ENCODE peak calls at places on chromosomes 1 and 21, in five cellular contexts. J is K562, Z is A549, U is SK-N-SH, H is IMR-90. V is an unnamed sample.

GRCh38 chr1:94714152-94714551 is 106.0 kb upstream of the SLC44A3 start:
- DNase-seq in J (no peak), H (no peak), Z (no peak), U (no peak), V (no peak)

GRCh38 chr1:211811848-211812247 is 18.7 kb downstream of the LPGAT1 start:
- DNase-seq in Z (no peak), J (no peak), H (no peak), U (no peak), V (no peak)

GRCh38 chr1:218211241-218211640 is 73.9 kb upstream of the RRP15 start:
- DNase-seq in U (no peak), H (peak; percentile 23), Z (no peak), J (no peak), V (no peak)

GRCh38 chr1:228903573-228904122 is 168.4 kb downstream of the RHOU start:
- DNase-seq in J (no peak), Z (no peak), U (no peak), H (no peak), V (no peak)

GRCh38 chr1:200981278-200981677 is 42.2 kb downstream of the KIF21B start:
- DNase-seq in H (no peak), J (no peak), U (no peak), Z (no peak), V (no peak)

GRCh38 chr1:192810253-192810880 is 1.5 kb downstream of the RGS2 start:
- DNase-seq in J (no peak), Z (no peak), U (no peak), H (peak; percentile 82), V (no peak)

GRCh38 chr1:95233321-95233736 is 681 bp upstream of the RWDD3 start:
- DNase-seq in J (no peak), Z (peak; percentile 36), H (peak; percentile 21), U (peak; percentile 12), V (no peak)

GRCh38 chr21:23887709-23888303 is 1719.5 kb downstream of the MRPL39 start:
- DNase-seq in J (no peak), U (no peak), H (no peak), Z (no peak), V (no peak)

GRCh38 chr1:24683713-24684162 is 40.6 kb downstream of the SRRM1 start:
- DNase-seq in J (peak; percentile 24), U (no peak), H (peak; percentile 98), Z (peak; percentile 85), V (no peak)

GRCh38 chr1:225677350-225678124 is 24.6 kb upstream of the ENAH start:
- DNase-seq in J (no peak), U (no peak), Z (no peak), H (no peak), V (no peak)

GRCh38 chr1:111190931-111191451 is 9.5 kb downstream of the DENND2D start:
- DNase-seq in H (peak; percentile 61), Z (no peak), J (no peak), U (no peak), V (no peak)

GRCh38 chr1:208461680-208462079 is 217.5 kb upstream of the PLXNA2 start:
- DNase-seq in J (peak; percentile 25), U (no peak), Z (peak; percentile 7), H (no peak), V (no peak)

GRCh38 chr1:151198254-151199127 is at the start of gene PIP5K1A:
- DNase-seq in J (peak; percentile 95), U (peak; percentile 95), Z (peak; percentile 98), H (peak; percentile 97), V (peak; percentile 93)

GRCh38 chr1:175555266-175555665 is 188.1 kb downstream of the TNR start:
- DNase-seq in Z (no peak), U (no peak), J (no peak), H (no peak), V (no peak)
- TF ChIP-seq RCOR1 in Z (no peak), U (no peak), J (no peak), H (no peak), V (no peak)

GRCh38 chr1:82398357-82398756 is 597.6 kb downstream of the ADGRL2 start:
- DNase-seq in J (no peak), H (no peak), Z (no peak), U (no peak), V (no peak)
- TF ChIP-seq RCOR1 in J (no peak), H (no peak), Z (no peak), U (no peak), V (no peak)

GRCh38 chr1:57489342-57490036 is 65.6 kb upstream of the DAB1 start:
- DNase-seq in Z (no peak), J (no peak), U (no peak), H (peak; percentile 91), V (no peak)

GRCh38 chr1:57483954-57484353 is 60.1 kb upstream of the DAB1 start:
- DNase-seq in Z (no peak), J (no peak), U (no peak), H (peak; percentile 16), V (no peak)

GRCh38 chr1:57485643-57486042 is 61.8 kb upstream of the DAB1 start:
- DNase-seq in J (no peak), Z (no peak), U (no peak), H (peak; percentile 76), V (no peak)
- TF ChIP-seq RCOR1 in J (no peak), Z (no peak), U (no peak), H (no peak), V (no peak)

DNA sequence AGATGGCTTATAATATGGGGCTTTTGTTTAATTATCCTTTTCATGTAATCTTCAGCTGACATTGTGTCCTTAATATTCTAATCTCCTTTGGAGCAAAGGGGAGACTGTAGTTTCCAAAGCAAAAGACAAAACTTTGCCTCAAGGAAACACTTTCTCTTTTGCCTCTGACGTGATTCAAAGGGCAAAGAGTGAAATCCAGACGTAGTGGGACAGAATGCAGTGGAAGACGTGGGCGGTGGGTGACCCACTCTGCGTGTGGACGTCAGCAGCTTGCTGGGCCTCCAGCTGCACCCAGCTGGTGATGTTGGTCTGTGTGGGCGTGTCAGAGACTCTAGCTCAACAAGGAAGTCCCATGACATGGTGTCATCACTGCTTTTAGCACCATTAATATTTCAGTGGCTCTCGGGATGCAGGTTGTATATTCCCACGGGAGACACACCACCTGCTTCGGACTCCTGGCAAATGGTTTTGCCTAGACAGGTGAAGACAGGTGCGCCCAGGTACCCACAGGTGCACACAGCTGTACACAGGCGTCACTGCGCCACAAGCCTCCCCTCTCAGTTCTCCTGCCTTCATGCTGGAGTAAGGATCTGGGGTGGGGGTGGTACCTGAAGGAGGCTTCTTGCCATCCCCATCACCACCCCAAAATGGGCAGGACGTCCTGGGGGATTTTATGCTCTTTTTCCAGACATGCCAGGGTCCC is 292.1 kb upstream of the VAMP3 start:
- DNase-seq in J (no peak), Z (peak; percentile 75), H (peak; percentile 100), U (no peak), V (no peak)
- TF ChIP-seq RCOR1 in J (no peak), Z (no peak), H (peak; percentile 63), U (no peak), V (no peak)

GRCh38 chr21:45593162-45594022 is 50.1 kb upstream of the PCBP3 start:
- DNase-seq in J (peak; percentile 7), H (no peak), U (no peak), Z (no peak), V (peak; percentile 51)

GRCh38 chr21:45594721-45595489 is 48.6 kb upstream of the PCBP3 start:
- DNase-seq in J (peak; percentile 11), U (no peak), Z (no peak), H (no peak), V (no peak)

GRCh38 chr21:45598109-45598508 is 45.4 kb upstream of the PCBP3 start:
- DNase-seq in Z (no peak), J (no peak), U (no peak), H (no peak), V (no peak)

GRCh38 chr21:45596704-45597318 is 46.7 kb upstream of the PCBP3 start:
- DNase-seq in H (peak; percentile 28), U (peak; percentile 87), Z (peak; percentile 53), J (peak; percentile 88), V (no peak)

DNA sequence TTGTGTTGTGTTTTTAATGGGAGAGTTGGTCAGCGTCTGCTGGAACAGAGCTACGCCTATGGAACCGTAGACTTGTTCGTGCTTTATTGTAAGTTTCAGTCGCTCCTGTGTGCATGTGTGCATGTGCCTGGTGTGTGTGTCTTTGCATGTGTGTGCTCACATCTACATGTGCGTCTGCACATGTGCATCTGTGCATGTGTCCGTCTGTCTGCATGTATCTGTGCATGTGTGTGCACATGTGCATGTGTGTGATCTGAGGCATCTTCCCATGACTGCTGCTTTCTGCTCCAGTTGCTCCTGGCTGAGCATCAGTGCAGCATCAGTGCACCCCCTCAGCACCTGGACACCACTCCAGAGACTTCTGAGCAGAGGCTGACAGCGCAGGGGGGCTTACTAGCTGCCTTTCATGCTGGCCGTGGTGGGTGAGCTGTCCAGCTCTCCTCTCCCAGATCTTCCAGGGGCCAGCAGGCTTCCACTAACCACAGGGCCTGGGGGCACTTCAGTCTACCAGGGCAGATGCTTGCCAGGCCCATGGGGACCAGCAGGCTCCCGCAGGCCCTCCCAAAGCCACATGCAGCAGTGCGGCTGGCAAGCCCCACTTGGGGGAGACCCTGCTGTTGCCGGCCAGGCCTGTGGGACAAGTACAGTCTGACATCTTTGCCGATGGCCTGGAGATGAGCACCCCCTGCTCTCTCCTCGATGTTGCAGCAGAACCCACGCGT is 47.8 kb upstream of the PCBP3 start:
- DNase-seq in U (no peak), H (no peak), J (no peak), Z (no peak), V (no peak)
- TF ChIP-seq RCOR1 in U (no peak), H (no peak), J (no peak), Z (no peak), V (no peak)

GRCh38 chr1:231189683-231190270 is 27.9 kb downstream of the TRIM67 start:
- DNase-seq in U (no peak), Z (no peak), H (no peak), J (no peak), V (no peak)

GRCh38 chr1:231186356-231187115 is 24.7 kb downstream of the TRIM67 start:
- DNase-seq in J (no peak), Z (no peak), U (no peak), H (no peak), V (no peak)

GRCh38 chr1:231188768-231189167 is 26.9 kb downstream of the TRIM67 start:
- DNase-seq in Z (no peak), J (no peak), U (no peak), H (no peak), V (no peak)

GRCh38 chr1:231187556-231187955 is 25.7 kb downstream of the TRIM67 start:
- DNase-seq in J (no peak), U (no peak), H (no peak), Z (no peak), V (no peak)

DNA sequence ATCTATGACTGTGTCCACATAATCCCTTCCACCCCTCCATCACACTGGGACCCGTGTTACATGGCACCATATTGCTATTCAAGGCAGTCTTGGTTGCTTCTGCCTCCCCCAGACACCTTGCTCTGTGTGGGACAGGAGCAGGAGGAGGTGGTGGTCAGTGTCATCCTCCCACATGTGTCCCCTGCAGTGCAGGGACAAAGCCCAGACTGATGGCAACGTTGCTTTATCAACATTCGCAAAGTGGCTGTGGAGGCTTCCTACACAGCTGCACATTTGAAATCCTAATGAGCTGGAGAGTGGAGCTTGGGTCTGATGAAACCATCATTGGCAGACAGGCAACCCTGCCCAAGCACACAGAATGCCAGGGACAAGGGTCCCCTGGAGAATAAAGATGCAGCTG is 26.2 kb downstream of the TRIM67 start:
- DNase-seq in U (no peak), Z (no peak), J (no peak), H (no peak), V (no peak)
- TF ChIP-seq RCOR1 in U (no peak), Z (no peak), J (no peak), H (no peak), V (no peak)

V was measured in GM12878.